ENCODE peak calls at places on chromosomes 11 and 22, in six cellular contexts. O is adipocyte; J is stimulated activated CD4-positive, alpha-beta T cell treated with anti-CD3 and anti-CD28 coated beads, Interleukin-1b, Interleukin-23, amount 100 ng/mL, for 24 hours; N is activated CD4-positive, CD25-positive, alpha-beta regulatory T cell treated with anti-CD3 and anti-CD28 coated beads, Interleukin-2, amount 50 U/mL, for 16 hours; S is amygdala; R is GM12891. E is an unnamed sample.

GRCh38 chr11:83819936-83820549 is 533.9 kb upstream of the CCDC90B start:
- DNase-seq in N (no peak), R (no peak), J (no peak), S (no peak), O (peak), E (no peak)

GRCh38 chr11:80586464-80586863 is 1145.6 kb upstream of the TENM4 start:
- DNase-seq in O (no peak), R (no peak), N (no peak), S (no peak), J (no peak), E (no peak)

GRCh38 chr22:20174785-20175596 is 24.1 kb upstream of the CCDC188 start:
- DNase-seq in S (no peak), N (no peak), O (peak), J (no peak), R (no peak), E (no peak)

GRCh38 chr11:74714904-74715303 is 16.3 kb downstream of the CHRDL2 start:
- DNase-seq in O (no peak), J (no peak), N (no peak), R (no peak), S (no peak), E (no peak)

GRCh38 chr11:130858215-130858614 is 58.1 kb downstream of the SNX19 start:
- DNase-seq in N (no peak), O (no peak), R (no peak), J (no peak), S (no peak), E (no peak)

GRCh38 chr11:11149671-11150459 is 203.2 kb downstream of the CSNK2A3 start:
- DNase-seq in J (no peak), O (no peak), R (no peak), N (no peak), S (no peak), E (no peak)

GRCh38 chr11:65556470-65557279 is 1.5 kb downstream of the LTBP3 start:
- DNase-seq in J (no peak), R (no peak), N (no peak), S (no peak), O (no peak), E (no peak)

GRCh38 chr11:116217006-116217405 is 555.8 kb downstream of the BUD13 start:
- DNase-seq in N (no peak), R (no peak), J (no peak), O (peak), S (peak), E (no peak)

GRCh38 chr11:11416502-11416901 is 63.5 kb upstream of the CSNK2A3 start:
- DNase-seq in O (peak), N (no peak), J (no peak), S (peak), R (no peak), E (no peak)

E was measured in sciatic nerve.